ENCODE peak calls at places on chromosomes 1 and 21, in eight cellular contexts. V is DMS 273 treated with DMSO at 0.1 percent for 48 hours; Z is effector memory CD8-positive, alpha-beta T cell; A is MCF 10A; X is fibroblast of mammary gland; T is ecto neural progenitor cell; K is lower leg skin; Q is HuH-7. D is an unnamed sample.

GRCh38 chr1:5005171-5005570 is 350.8 kb downstream of the AJAP1 start:
- DNase-seq in X (no peak), V (no peak), Q (no peak), A (no peak), Z (no peak), T (no peak), K (no peak), D (no peak)

GRCh38 chr1:219354962-219355361 is 181.3 kb downstream of the LYPLAL1 start:
- DNase-seq in Z (no peak), A (no peak), Q (no peak), K (no peak), T (no peak), V (no peak), X (no peak), D (no peak)

GRCh38 chr1:202343652-202344349 is 2.1 kb upstream of the UBE2T start:
- DNase-seq in Q (peak), T (no peak), V (peak), Z (no peak), K (no peak), A (peak), X (peak), D (peak)

GRCh38 chr1:212979340-212980122 is 29.2 kb downstream of the VASH2 start:
- DNase-seq in K (no peak), V (no peak), A (no peak), Q (no peak), Z (no peak), X (no peak), T (no peak), D (no peak)

GRCh38 chr1:91952187-91952586 is 3.0 kb downstream of the BRDT start:
- DNase-seq in X (no peak), A (no peak), V (no peak), T (no peak), K (no peak), Q (no peak), Z (no peak), D (no peak)

GRCh38 chr1:183180213-183180612 is 5.9 kb upstream of the LAMC2 start:
- DNase-seq in Z (no peak), T (no peak), A (peak), X (peak), V (peak), K (peak), Q (no peak), D (no peak)

GRCh38 chr1:167616521-167616920 is 13.5 kb upstream of the RCSD1 start:
- DNase-seq in X (no peak), Q (no peak), A (no peak), Z (no peak), T (no peak), V (no peak), K (no peak), D (no peak)

GRCh38 chr1:85976806-85977205 is 179.8 kb downstream of the COL24A1 start:
- DNase-seq in Z (no peak), Q (no peak), X (no peak), V (no peak), A (no peak), K (no peak), T (no peak), D (no peak)

GRCh38 chr1:219172821-219173220 is 857 bp upstream of the LYPLAL1 start:
- DNase-seq in T (no peak), V (no peak), X (no peak), K (no peak), Z (no peak), A (no peak), Q (no peak), D (no peak)

GRCh38 chr1:222095606-222096475 is 354.0 kb upstream of the DUSP10 start:
- DNase-seq in V (no peak), T (no peak), X (peak), A (peak), Z (peak), K (no peak), Q (peak), D (peak)

GRCh38 chr1:64822621-64823020 is 77.7 kb downstream of the RAVER2 start:
- DNase-seq in Q (no peak), T (no peak), X (peak), K (no peak), V (no peak), Z (no peak), A (peak), D (no peak)

GRCh38 chr1:191520345-191520744 is 637.9 kb upstream of the RGS18 start:
- DNase-seq in Z (no peak), A (no peak), X (no peak), V (no peak), T (no peak), Q (no peak), K (no peak), D (no peak)

GRCh38 chr1:44262414-44262813 is 49.1 kb downstream of the DMAP1 start:
- DNase-seq in A (no peak), Z (no peak), Q (no peak), X (no peak), V (no peak), T (no peak), K (no peak), D (no peak)

GRCh38 chr1:7915826-7916225 is 24.8 kb downstream of the TNFRSF9 start:
- DNase-seq in A (no peak), X (no peak), K (no peak), T (no peak), Q (no peak), V (no peak), Z (peak), D (no peak)

GRCh38 chr1:221459558-221459957 is 282.3 kb downstream of the DUSP10 start:
- DNase-seq in T (no peak), Z (no peak), Q (no peak), V (no peak), X (no peak), A (no peak), K (no peak), D (no peak)

GRCh38 chr1:206963119-206963712 is 7.0 kb downstream of the FCAMR start:
- DNase-seq in T (no peak), Z (no peak), K (no peak), V (no peak), Q (no peak), A (no peak), X (peak), D (no peak)

GRCh38 chr21:34078915-34079314 is 5.5 kb downstream of the MRPS6 start:
- DNase-seq in X (no peak), Q (no peak), K (no peak), T (no peak), Z (peak), A (no peak), V (no peak), D (no peak)

GRCh38 chr1:223102797-223103533 is 40.1 kb downstream of the TLR5 start:
- DNase-seq in Q (no peak), X (no peak), V (no peak), K (no peak), Z (no peak), T (no peak), A (no peak), D (peak)

GRCh38 chr21:37208741-37209225 is 58.4 kb downstream of the VPS26C start:
- DNase-seq in A (no peak), K (no peak), V (no peak), X (no peak), Z (no peak), Q (no peak), T (no peak), D (no peak)

GRCh38 chr1:119870917-119871486 is 25.3 kb downstream of the ADAM30 start:
- DNase-seq in K (peak), Q (peak), V (peak), T (peak), Z (peak), A (peak), X (peak), D (peak)

GRCh38 chr1:236144446-236145150 is 2.3 kb downstream of the GPR137B start:
- DNase-seq in T (no peak), V (no peak), Z (no peak), Q (no peak), K (no peak), A (no peak), X (no peak), D (no peak)